ENCODE peak calls at places on chromosomes 3 and 15, in six cellular contexts. One of them, this sample, is unnamed.
A peak's percentile ranks its signal among the peaks of the same experiment; 100 is the strongest.

GRCh38 chr3:14785207-14786155 is 33.3 kb upstream of the FGD5 start:
- DNase-seq in stomach: no peak
- DNase-seq in AG04450: no peak
- DNase-seq in left ventricle myocardium inferior: no peak
- DNase-seq in thoracic aorta: no peak
- DNase-seq in PC-3: no peak
- DNase-seq in this sample: no peak

GRCh38 chr3:183553263-183554026 is 2.1 kb downstream of the KLHL6 start:
- DNase-seq in PC-3: no peak
- DNase-seq in thoracic aorta: no peak
- DNase-seq in AG04450: no peak
- DNase-seq in left ventricle myocardium inferior: no peak
- DNase-seq in stomach: no peak
- DNase-seq in this sample: no peak

GRCh38 chr3:49022751-49023171 is 840 bp downstream of the NDUFAF3 start:
- DNase-seq in stomach: no peak
- DNase-seq in thoracic aorta: no peak
- DNase-seq in PC-3: peak; percentile 49
- DNase-seq in AG04450: no peak
- DNase-seq in left ventricle myocardium inferior: no peak
- DNase-seq in this sample: no peak

GRCh38 chr3:8182904-8183303 is 318.7 kb upstream of the LMCD1 start:
- DNase-seq in left ventricle myocardium inferior: no peak
- DNase-seq in stomach: peak; percentile 81
- DNase-seq in thoracic aorta: no peak
- DNase-seq in AG04450: no peak
- DNase-seq in PC-3: peak; percentile 4
- DNase-seq in this sample: no peak

GRCh38 chr3:58492385-58492970 is 582 bp downstream of the KCTD6 start:
- DNase-seq in left ventricle myocardium inferior: no peak
- DNase-seq in PC-3: peak; percentile 19
- DNase-seq in thoracic aorta: no peak
- DNase-seq in AG04450: no peak
- DNase-seq in stomach: no peak
- DNase-seq in this sample: no peak

GRCh38 chr3:54122046-54122801 is at the start of gene CACNA2D3:
- DNase-seq in left ventricle myocardium inferior: peak; percentile 72
- DNase-seq in thoracic aorta: no peak
- DNase-seq in AG04450: no peak
- DNase-seq in PC-3: no peak
- DNase-seq in stomach: peak; percentile 46
- DNase-seq in this sample: peak; percentile 2

GRCh38 chr3:172557515-172558220 is 34.4 kb upstream of the TNFSF10 start:
- DNase-seq in AG04450: no peak
- DNase-seq in stomach: no peak
- DNase-seq in PC-3: no peak
- DNase-seq in thoracic aorta: no peak
- DNase-seq in left ventricle myocardium inferior: no peak
- DNase-seq in this sample: peak; percentile 62

GRCh38 chr3:149579838-149580542 is 77.8 kb downstream of the WWTR1 start:
- DNase-seq in left ventricle myocardium inferior: no peak
- DNase-seq in PC-3: peak; percentile 95
- DNase-seq in thoracic aorta: no peak
- DNase-seq in stomach: no peak
- DNase-seq in AG04450: no peak
- DNase-seq in this sample: peak; percentile 55

GRCh38 chr3:10353661-10354372 is 32.9 kb upstream of the SEC13 start:
- DNase-seq in thoracic aorta: no peak
- DNase-seq in left ventricle myocardium inferior: no peak
- DNase-seq in AG04450: no peak
- DNase-seq in stomach: no peak
- DNase-seq in PC-3: no peak
- DNase-seq in this sample: no peak

GRCh38 chr15:99436472-99437314 is 129.1 kb upstream of the MEF2A start:
- DNase-seq in thoracic aorta: no peak
- DNase-seq in AG04450: no peak
- DNase-seq in stomach: peak; percentile 20
- DNase-seq in left ventricle myocardium inferior: no peak
- DNase-seq in PC-3: no peak
- DNase-seq in this sample: no peak

GRCh38 chr3:190322604-190323240 is 476 bp upstream of the CLDN1 start:
- DNase-seq in PC-3: no peak
- DNase-seq in stomach: no peak
- DNase-seq in thoracic aorta: no peak
- DNase-seq in left ventricle myocardium inferior: no peak
- DNase-seq in AG04450: no peak
- DNase-seq in this sample: peak; percentile 25

GRCh38 chr3:14175383-14176037 is 2.9 kb downstream of the XPC start:
- DNase-seq in PC-3: peak; percentile 22
- DNase-seq in stomach: no peak
- DNase-seq in AG04450: no peak
- DNase-seq in thoracic aorta: no peak
- DNase-seq in left ventricle myocardium inferior: no peak
- DNase-seq in this sample: no peak

GRCh38 chr15:89611317-89611716 is 36.0 kb downstream of the TICRR start:
- DNase-seq in AG04450: no peak
- DNase-seq in PC-3: no peak
- DNase-seq in stomach: no peak
- DNase-seq in left ventricle myocardium inferior: no peak
- DNase-seq in thoracic aorta: no peak
- DNase-seq in this sample: no peak

GRCh38 chr3:36496734-36497133 is 116.4 kb downstream of the STAC start:
- DNase-seq in stomach: no peak
- DNase-seq in thoracic aorta: no peak
- DNase-seq in left ventricle myocardium inferior: no peak
- DNase-seq in PC-3: no peak
- DNase-seq in AG04450: no peak
- DNase-seq in this sample: peak; percentile 68

GRCh38 chr3:57948080-57948671 is 60.0 kb upstream of the FLNB start:
- DNase-seq in left ventricle myocardium inferior: no peak
- DNase-seq in AG04450: no peak
- DNase-seq in PC-3: no peak
- DNase-seq in stomach: no peak
- DNase-seq in thoracic aorta: no peak
- DNase-seq in this sample: no peak

GRCh38 chr3:43015572-43016512 is 36.7 kb downstream of the GASK1A start:
- DNase-seq in stomach: no peak
- DNase-seq in PC-3: no peak
- DNase-seq in AG04450: no peak
- DNase-seq in left ventricle myocardium inferior: no peak
- DNase-seq in thoracic aorta: no peak
- DNase-seq in this sample: no peak

GRCh38 chr3:100637197-100637631 is 27.8 kb downstream of the ADGRG7 start:
- DNase-seq in left ventricle myocardium inferior: no peak
- DNase-seq in PC-3: no peak
- DNase-seq in stomach: no peak
- DNase-seq in AG04450: no peak
- DNase-seq in thoracic aorta: no peak
- DNase-seq in this sample: peak; percentile 3

GRCh38 chr3:58628823-58629562 is 37.6 kb downstream of the FAM3D start:
- DNase-seq in thoracic aorta: no peak
- DNase-seq in left ventricle myocardium inferior: no peak
- DNase-seq in AG04450: peak; percentile 95
- DNase-seq in stomach: no peak
- DNase-seq in PC-3: peak; percentile 97
- DNase-seq in this sample: peak; percentile 80

GRCh38 chr3:100100454-100100853 is 13.8 kb downstream of the FILIP1L start:
- DNase-seq in PC-3: no peak
- DNase-seq in thoracic aorta: no peak
- DNase-seq in left ventricle myocardium inferior: no peak
- DNase-seq in AG04450: no peak
- DNase-seq in stomach: no peak
- DNase-seq in this sample: peak; percentile 55

GRCh38 chr15:73927003-73927475 is 777 bp downstream of the LOXL1 start:
- DNase-seq in PC-3: peak; percentile 66
- DNase-seq in AG04450: no peak
- DNase-seq in left ventricle myocardium inferior: peak; percentile 72
- DNase-seq in thoracic aorta: no peak
- DNase-seq in stomach: peak; percentile 86
- DNase-seq in this sample: no peak

GRCh38 chr3:194522579-194523046 is 35.8 kb upstream of the ATP13A3 start:
- DNase-seq in AG04450: no peak
- DNase-seq in PC-3: peak; percentile 82
- DNase-seq in thoracic aorta: no peak
- DNase-seq in stomach: no peak
- DNase-seq in left ventricle myocardium inferior: no peak
- DNase-seq in this sample: no peak

GRCh38 chr15:74801311-74801997 is 11.2 kb upstream of the LMAN1L start:
- DNase-seq in left ventricle myocardium inferior: no peak
- DNase-seq in AG04450: no peak
- DNase-seq in PC-3: no peak
- DNase-seq in stomach: no peak
- DNase-seq in thoracic aorta: no peak
- DNase-seq in this sample: no peak

GRCh38 chr3:122146466-122146865 is 37.0 kb upstream of the CASR start:
- DNase-seq in PC-3: no peak
- DNase-seq in AG04450: no peak
- DNase-seq in stomach: no peak
- DNase-seq in thoracic aorta: no peak
- DNase-seq in left ventricle myocardium inferior: no peak
- DNase-seq in this sample: no peak
- TF ChIP-seq CTCF in PC-3: no peak
- TF ChIP-seq CTCF in AG04450: no peak
- TF ChIP-seq CTCF in stomach: no peak
- TF ChIP-seq CTCF in thoracic aorta: no peak
- TF ChIP-seq CTCF in left ventricle myocardium inferior: no peak
- TF ChIP-seq CTCF in this sample: no peak

GRCh38 chr3:185330238-185330637 is 32.7 kb upstream of the MAP3K13 start:
- DNase-seq in AG04450: no peak
- DNase-seq in thoracic aorta: no peak
- DNase-seq in left ventricle myocardium inferior: no peak
- DNase-seq in PC-3: no peak
- DNase-seq in stomach: no peak
- DNase-seq in this sample: no peak
- H3K4me3 ChIP-seq in AG04450: no peak overlapping the region
- H3K4me3 ChIP-seq in thoracic aorta: no peak overlapping the region
- H3K4me3 ChIP-seq in left ventricle myocardium inferior: no peak overlapping the region
- H3K4me3 ChIP-seq in PC-3: no peak overlapping the region
- H3K4me3 ChIP-seq in stomach: peak overlapping the region; percentile 43
- H3K4me3 ChIP-seq in this sample: no peak overlapping the region

GRCh38 chr15:65033659-65034269 is 4.3 kb upstream of the MTFMT start:
- DNase-seq in PC-3: peak; percentile 40
- DNase-seq in stomach: no peak
- DNase-seq in AG04450: no peak
- DNase-seq in left ventricle myocardium inferior: no peak
- DNase-seq in thoracic aorta: no peak
- DNase-seq in this sample: peak; percentile 65
- TF ChIP-seq CTCF in PC-3: peak; percentile 44
- TF ChIP-seq CTCF in stomach: peak; percentile 16
- TF ChIP-seq CTCF in AG04450: peak; percentile 82
- TF ChIP-seq CTCF in left ventricle myocardium inferior: peak; percentile 51
- TF ChIP-seq CTCF in thoracic aorta: peak; percentile 39
- TF ChIP-seq CTCF in this sample: peak; percentile 71

GRCh38 chr3:187112934-187113793 is 26.1 kb downstream of the RPL39L start:
- DNase-seq in thoracic aorta: no peak
- DNase-seq in left ventricle myocardium inferior: no peak
- DNase-seq in PC-3: peak; percentile 66
- DNase-seq in stomach: no peak
- DNase-seq in AG04450: no peak
- DNase-seq in this sample: peak; percentile 45
- H3K4me3 ChIP-seq in thoracic aorta: no peak overlapping the region
- H3K4me3 ChIP-seq in left ventricle myocardium inferior: no peak overlapping the region
- H3K4me3 ChIP-seq in PC-3: no peak overlapping the region
- H3K4me3 ChIP-seq in stomach: no peak overlapping the region
- H3K4me3 ChIP-seq in AG04450: no peak overlapping the region
- H3K4me3 ChIP-seq in this sample: no peak overlapping the region

GRCh38 chr15:87779746-87780145 is 476.8 kb downstream of the NTRK3 start:
- DNase-seq in AG04450: no peak
- DNase-seq in stomach: no peak
- DNase-seq in thoracic aorta: no peak
- DNase-seq in left ventricle myocardium inferior: no peak
- DNase-seq in PC-3: no peak
- DNase-seq in this sample: no peak

GRCh38 chr15:87781959-87782625 is 474.4 kb downstream of the NTRK3 start:
- DNase-seq in stomach: no peak
- DNase-seq in AG04450: no peak
- DNase-seq in PC-3: no peak
- DNase-seq in thoracic aorta: no peak
- DNase-seq in left ventricle myocardium inferior: no peak
- DNase-seq in this sample: no peak

GRCh38 chr15:87777054-87777498 is 479.5 kb downstream of the NTRK3 start:
- DNase-seq in stomach: no peak
- DNase-seq in AG04450: peak; percentile 62
- DNase-seq in thoracic aorta: peak; percentile 25
- DNase-seq in PC-3: peak; percentile 41
- DNase-seq in left ventricle myocardium inferior: no peak
- DNase-seq in this sample: peak; percentile 19

GRCh38 chr15:87778358-87778757 is 478.2 kb downstream of the NTRK3 start:
- DNase-seq in PC-3: no peak
- DNase-seq in thoracic aorta: no peak
- DNase-seq in left ventricle myocardium inferior: no peak
- DNase-seq in AG04450: no peak
- DNase-seq in stomach: no peak
- DNase-seq in this sample: no peak
- TF ChIP-seq CTCF in PC-3: no peak
- TF ChIP-seq CTCF in thoracic aorta: no peak
- TF ChIP-seq CTCF in left ventricle myocardium inferior: no peak
- TF ChIP-seq CTCF in AG04450: no peak
- TF ChIP-seq CTCF in stomach: no peak
- TF ChIP-seq CTCF in this sample: no peak

DNA sequence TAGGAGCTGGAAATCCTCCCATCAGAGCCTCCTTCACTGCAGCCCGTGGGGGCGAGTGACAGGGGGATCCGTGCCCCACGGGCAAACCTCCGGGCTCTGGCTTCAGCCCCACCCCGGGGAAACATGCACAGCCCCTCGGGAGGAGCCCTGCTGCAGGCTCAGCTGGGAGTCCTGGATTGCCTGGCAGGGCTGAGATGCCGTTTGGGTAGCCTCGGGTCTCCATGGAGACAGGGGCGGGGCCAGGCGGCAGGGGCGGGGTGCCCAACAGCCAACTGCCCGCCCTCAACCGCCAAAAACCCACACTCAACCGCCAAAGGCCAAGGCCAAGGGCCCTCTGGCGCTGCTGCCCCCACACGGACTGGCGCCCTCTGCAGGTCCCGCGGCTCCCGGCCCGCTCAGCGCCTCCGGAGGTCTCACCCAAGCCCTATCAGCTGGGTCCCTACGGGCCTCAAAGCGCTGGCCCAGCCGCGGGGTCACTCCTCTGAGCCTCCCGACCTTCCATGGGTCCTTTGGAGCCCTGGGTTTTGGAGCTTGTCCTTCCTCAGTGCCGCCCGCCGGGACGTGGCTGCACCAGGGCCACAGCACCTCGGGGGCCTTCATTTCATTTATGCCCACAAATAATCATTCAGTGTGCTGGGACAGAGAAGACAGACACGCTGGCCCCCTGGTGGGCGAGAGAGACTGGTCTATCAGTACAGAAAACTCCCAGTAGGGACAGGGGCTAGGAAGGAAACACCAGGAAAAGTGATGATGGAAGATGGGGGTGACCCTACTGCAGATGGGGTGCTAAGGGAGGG is 33.5 kb upstream of the ACAD9 start:
- DNase-seq in left ventricle myocardium inferior: peak; percentile 92
- DNase-seq in stomach: peak; percentile 85
- DNase-seq in AG04450: no peak
- DNase-seq in PC-3: no peak
- DNase-seq in thoracic aorta: peak; percentile 43
- DNase-seq in this sample: peak; percentile 65
- H3K4me3 ChIP-seq in left ventricle myocardium inferior: peak overlapping the region; percentile 69
- H3K4me3 ChIP-seq in stomach: peak overlapping the region; percentile 58
- H3K4me3 ChIP-seq in AG04450: peak overlapping the region; percentile 49
- H3K4me3 ChIP-seq in PC-3: no peak overlapping the region
- H3K4me3 ChIP-seq in thoracic aorta: peak overlapping the region; percentile 81
- H3K4me3 ChIP-seq in this sample: peak overlapping the region; percentile 50